ENCODE peak calls at places on chromosomes 7 and 10, in five cellular contexts. V, R, H, O and Z are unnamed samples.

GRCh38 chr7:63900394-63901203 is 98.0 kb upstream of the ZNF722 start:
- DNase-seq in R (peak), V (peak), H (peak), O (peak), Z (peak)

GRCh38 chr10:132845780-132846595 is 60.0 kb upstream of the NKX6-2 start:
- DNase-seq in R (no peak), O (no peak), V (no peak), H (no peak), Z (no peak)

GRCh38 chr10:43308986-43309385 is 42.1 kb upstream of the RASGEF1A start:
- DNase-seq in V (no peak), H (peak), R (no peak), O (no peak), Z (no peak)

GRCh38 chr7:76057103-76057812 is 9.4 kb downstream of the MDH2 start:
- DNase-seq in H (peak), R (no peak), O (no peak), V (no peak), Z (no peak)

GRCh38 chr10:118737594-118738302 is 17.0 kb downstream of the CACUL1 start:
- DNase-seq in O (no peak), V (no peak), H (no peak), R (no peak), Z (no peak)

GRCh38 chr7:404782-405488 is 114.7 kb downstream of the PDGFA start:
- DNase-seq in R (no peak), O (no peak), H (no peak), V (no peak), Z (no peak)

GRCh38 chr7:159022238-159022993 is 122.3 kb downstream of the VIPR2 start:
- DNase-seq in O (no peak), V (no peak), R (no peak), H (peak), Z (no peak)

GRCh38 chr10:88456730-88457129 is 126.4 kb downstream of the RNLS start:
- DNase-seq in H (no peak), O (no peak), V (no peak), R (no peak), Z (no peak)

GRCh38 chr7:54788664-54789063 is 29.7 kb upstream of the SEC61G start:
- DNase-seq in O (peak), R (peak), V (no peak), H (peak), Z (no peak)

GRCh38 chr7:150402671-150403321 is 23.7 kb downstream of the ZNF775 start:
- DNase-seq in V (no peak), H (peak), R (no peak), O (peak), Z (no peak)

GRCh38 chr7:63931057-63931600 is 67.5 kb upstream of the ZNF722 start:
- DNase-seq in V (no peak), O (no peak), R (no peak), H (no peak), Z (no peak)

GRCh38 chr7:15280078-15280734 is 281.6 kb downstream of the AGMO start:
- DNase-seq in O (no peak), R (no peak), V (no peak), H (no peak), Z (no peak)

GRCh38 chr7:94511763-94512162 is 2.2 kb downstream of the CASD1 start:
- DNase-seq in R (no peak), O (no peak), V (no peak), H (no peak), Z (no peak)

GRCh38 chr10:124741922-124742417 is 2.2 kb downstream of the FAM53B start:
- DNase-seq in R (peak), O (peak), V (no peak), H (no peak), Z (no peak)

GRCh38 chr10:16828114-16828568 is 10.9 kb upstream of the RSU1 start:
- DNase-seq in H (peak), O (peak), R (peak), V (peak), Z (no peak)

GRCh38 chr7:98221611-98222532 is 10.6 kb downstream of the BHLHA15 start:
- DNase-seq in H (peak), O (no peak), V (no peak), R (no peak), Z (no peak)

GRCh38 chr10:58742141-58742540 is 229.5 kb downstream of the BICC1 start:
- DNase-seq in R (no peak), O (no peak), V (no peak), H (no peak), Z (no peak)

GRCh38 chr10:90742189-90742588 is 115.7 kb downstream of the HTR7 start:
- DNase-seq in R (no peak), H (no peak), V (no peak), O (no peak), Z (no peak)

GRCh38 chr7:137254766-137255165 is 88.8 kb downstream of the PTN start:
- DNase-seq in H (no peak), R (no peak), V (no peak), O (no peak), Z (no peak)

GRCh38 chr10:14608381-14609001 is 166.2 kb downstream of the FAM107B start:
- DNase-seq in V (no peak), H (no peak), O (no peak), R (no peak), Z (peak)

GRCh38 chr7:85508642-85509429 is 322.0 kb upstream of the SEMA3D start:
- DNase-seq in R (no peak), H (no peak), V (no peak), O (no peak), Z (no peak)

GRCh38 chr7:156640949-156641485 is 443 bp downstream of the RNF32 start:
- DNase-seq in O (peak), R (peak), V (peak), H (peak), Z (no peak)

GRCh38 chr7:73742753-73743641 is 4.4 kb upstream of the ABHD11 start:
- DNase-seq in R (peak), O (peak), H (peak), V (no peak), Z (no peak)

GRCh38 chr10:120538091-120538490 is 81.1 kb downstream of the PLPP4 start:
- DNase-seq in O (no peak), H (no peak), R (no peak), V (no peak), Z (peak)

GRCh38 chr10:125116041-125116649 is 44.2 kb downstream of the CTBP2 start:
- DNase-seq in H (no peak), R (no peak), O (no peak), V (no peak), Z (no peak)

DNA sequence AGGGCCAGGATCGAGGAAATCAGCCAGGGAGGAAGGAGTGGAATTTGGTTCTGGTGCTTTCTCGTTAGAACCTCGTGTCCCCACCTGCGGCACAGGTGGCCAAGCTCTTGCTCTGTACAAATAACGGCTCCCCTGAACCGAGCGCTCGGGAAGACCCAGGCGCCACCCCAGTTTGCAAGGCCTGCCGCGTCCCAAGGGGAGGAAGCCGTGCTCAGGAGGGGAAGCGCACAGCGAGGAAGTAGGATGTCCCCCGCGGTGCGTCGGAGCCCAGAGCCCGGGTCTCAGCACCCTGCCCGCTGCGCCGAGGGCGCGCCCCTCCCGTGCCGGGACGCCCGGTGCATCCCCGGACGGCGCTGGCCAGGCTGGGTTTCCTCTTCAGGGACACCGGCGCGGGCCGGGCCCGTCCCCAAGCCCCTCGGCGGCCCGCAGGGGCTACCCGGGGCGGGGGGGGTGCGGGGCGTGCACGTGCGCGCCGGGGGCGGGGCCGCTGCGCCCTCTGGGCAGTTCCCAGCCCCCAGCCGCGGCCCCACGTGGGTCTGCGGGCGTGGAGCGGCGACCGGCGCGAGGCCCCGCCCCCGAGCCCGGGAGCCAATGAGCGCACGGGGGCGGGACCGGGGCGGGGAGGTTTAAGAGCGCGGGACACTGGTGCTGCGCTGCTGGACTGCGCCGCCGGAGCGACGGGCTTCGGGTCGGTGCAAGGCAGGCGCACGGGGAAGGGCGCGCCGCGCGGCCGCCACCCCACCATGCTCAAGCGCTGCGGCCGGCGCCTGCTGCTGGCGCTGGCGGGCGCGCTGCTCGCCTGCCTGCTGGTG is at the start of gene LFNG:
- DNase-seq in V (peak), O (peak), H (peak), R (peak), Z (peak)
- TF ChIP-seq POLR2A in V (peak), O (peak), H (peak), R (peak), Z (no peak)

GRCh38 chr10:19518109-19518508 is 298.1 kb upstream of the PLXDC2 start:
- DNase-seq in H (no peak), V (no peak), O (no peak), R (no peak), Z (no peak)
- TF ChIP-seq POLR2A in H (no peak), V (no peak), O (no peak), R (no peak), Z (no peak)

GRCh38 chr10:99297033-99297432 is 32.1 kb upstream of the CNNM1 start:
- DNase-seq in R (no peak), H (no peak), V (no peak), O (no peak), Z (peak)

GRCh38 chr10:99296605-99297004 is 32.6 kb upstream of the CNNM1 start:
- DNase-seq in V (no peak), O (no peak), H (no peak), R (no peak), Z (peak)

GRCh38 chr10:99292159-99292558 is 37.0 kb upstream of the CNNM1 start:
- DNase-seq in O (no peak), R (no peak), H (no peak), V (no peak), Z (no peak)
- TF ChIP-seq POLR2A in O (no peak), R (no peak), H (no peak), V (no peak), Z (no peak)

DNA sequence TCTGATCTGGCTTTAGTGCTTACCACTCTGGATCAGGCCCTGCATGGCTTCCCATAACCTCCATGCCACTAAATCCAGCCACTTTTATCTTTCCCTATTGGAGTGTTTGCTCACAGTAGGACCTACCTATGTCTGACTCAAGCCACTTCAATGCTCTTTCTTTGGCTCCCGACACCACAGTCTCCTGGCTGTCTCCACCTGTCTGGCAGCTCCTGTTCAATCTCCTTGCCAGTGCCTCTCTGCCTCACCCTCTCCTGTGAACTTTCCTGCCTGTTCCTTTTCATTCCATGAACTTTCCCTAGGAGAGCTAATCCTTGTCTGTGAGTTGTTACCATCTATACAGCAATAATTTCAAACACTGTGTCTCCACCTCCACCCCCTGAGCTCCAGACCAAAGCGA is 82.6 kb upstream of the UCN3 start:
- DNase-seq in O (no peak), R (no peak), H (no peak), V (no peak), Z (peak)
- TF ChIP-seq POLR2A in O (no peak), R (no peak), H (no peak), V (no peak), Z (no peak)

GRCh38 chr10:73000973-73001372 is 46.4 kb upstream of the PLA2G12B start:
- DNase-seq in O (no peak), V (no peak), H (no peak), R (no peak), Z (no peak)
- TF ChIP-seq POLR2A in O (no peak), V (no peak), H (no peak), R (no peak), Z (no peak)

GRCh38 chr7:107962817-107963216 is 40.1 kb downstream of the LAMB1 start:
- DNase-seq in O (no peak), H (no peak), R (no peak), V (no peak), Z (no peak)

GRCh38 chr7:107959527-107959898 is 43.4 kb downstream of the LAMB1 start:
- DNase-seq in O (no peak), V (no peak), H (no peak), R (no peak), Z (no peak)

GRCh38 chr7:107960306-107960705 is 42.7 kb downstream of the LAMB1 start:
- DNase-seq in R (no peak), O (no peak), H (no peak), V (no peak), Z (no peak)

GRCh38 chr7:107958764-107959526 is 44.0 kb downstream of the LAMB1 start:
- DNase-seq in R (peak), O (no peak), V (no peak), H (no peak), Z (no peak)

GRCh38 chr7:107961399-107961798 is 41.6 kb downstream of the LAMB1 start:
- DNase-seq in R (peak), H (peak), V (peak), O (peak), Z (no peak)
- TF ChIP-seq POLR2A in R (no peak), H (no peak), V (no peak), O (no peak), Z (no peak)

GRCh38 chr7:102061981-102062390 is 224.7 kb upstream of the SH2B2 start:
- DNase-seq in V (no peak), O (no peak), H (no peak), R (no peak), Z (no peak)
- TF ChIP-seq POLR2A in V (no peak), O (no peak), H (no peak), R (no peak), Z (no peak)

DNA sequence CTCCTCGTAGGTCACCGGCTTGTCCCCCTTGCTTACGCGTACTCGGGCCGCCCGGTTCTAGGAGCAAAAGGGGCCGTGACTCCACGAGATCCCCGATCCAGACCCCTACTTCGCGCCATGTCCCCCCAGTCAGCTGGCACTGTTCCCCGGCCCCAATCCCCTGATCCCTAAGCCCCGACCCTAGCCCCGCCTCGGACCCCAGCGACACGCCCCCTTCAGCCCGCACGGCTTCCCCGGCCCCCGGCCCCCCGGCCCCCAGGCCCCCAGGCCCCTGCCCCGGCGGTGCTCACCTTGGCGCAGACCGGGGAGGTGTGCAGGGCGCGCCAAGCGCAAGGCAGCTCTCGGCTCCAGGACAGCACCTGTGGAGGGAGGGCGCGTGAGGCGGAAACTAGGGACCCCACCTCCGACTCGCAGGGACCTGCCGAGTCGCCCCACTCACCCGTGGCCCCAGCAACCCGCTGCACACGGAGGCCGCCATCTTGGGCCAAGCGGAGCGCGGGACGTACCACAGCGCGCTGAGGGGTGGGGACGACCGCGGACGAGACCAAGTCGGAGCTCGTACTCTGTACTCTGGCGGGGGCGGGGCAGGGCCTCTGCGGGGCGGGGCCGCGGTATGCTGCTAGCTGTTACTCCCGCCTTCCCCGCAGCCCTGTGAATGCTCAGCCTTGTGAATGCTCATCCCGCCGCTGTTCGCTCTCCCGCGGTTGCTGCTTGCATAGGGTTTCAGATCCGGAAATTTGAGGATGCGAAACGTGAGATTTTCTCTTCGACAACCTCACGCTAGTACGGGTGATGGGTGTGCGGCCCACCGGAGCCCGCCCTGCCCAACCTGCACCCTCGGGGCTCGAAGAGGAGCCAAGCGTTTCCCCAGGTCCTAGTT is at the start of gene MRPS24:
- DNase-seq in H (peak), V (peak), O (peak), R (peak), Z (peak)
- TF ChIP-seq POLR2A in H (peak), V (peak), O (peak), R (peak), Z (no peak)

GRCh38 chr10:126904807-126905686 is at the start of gene DOCK1:
- DNase-seq in R (peak), H (peak), O (peak), V (peak), Z (no peak)
- TF ChIP-seq POLR2A in R (peak), H (peak), O (no peak), V (no peak), Z (no peak)

GRCh38 chr7:131109011-131109756 is 218.5 kb upstream of the MKLN1 start:
- DNase-seq in H (no peak), R (no peak), V (no peak), O (no peak), Z (no peak)

GRCh38 chr7:131111081-131111576 is 216.5 kb upstream of the MKLN1 start:
- DNase-seq in R (peak), V (peak), O (peak), H (no peak), Z (no peak)

GRCh38 chr7:131111792-131112191 is 215.9 kb upstream of the MKLN1 start:
- DNase-seq in O (no peak), H (no peak), R (no peak), V (no peak), Z (no peak)

GRCh38 chr7:131109757-131110293 is 217.9 kb upstream of the MKLN1 start:
- DNase-seq in H (peak), O (peak), R (peak), V (peak), Z (peak)

DNA sequence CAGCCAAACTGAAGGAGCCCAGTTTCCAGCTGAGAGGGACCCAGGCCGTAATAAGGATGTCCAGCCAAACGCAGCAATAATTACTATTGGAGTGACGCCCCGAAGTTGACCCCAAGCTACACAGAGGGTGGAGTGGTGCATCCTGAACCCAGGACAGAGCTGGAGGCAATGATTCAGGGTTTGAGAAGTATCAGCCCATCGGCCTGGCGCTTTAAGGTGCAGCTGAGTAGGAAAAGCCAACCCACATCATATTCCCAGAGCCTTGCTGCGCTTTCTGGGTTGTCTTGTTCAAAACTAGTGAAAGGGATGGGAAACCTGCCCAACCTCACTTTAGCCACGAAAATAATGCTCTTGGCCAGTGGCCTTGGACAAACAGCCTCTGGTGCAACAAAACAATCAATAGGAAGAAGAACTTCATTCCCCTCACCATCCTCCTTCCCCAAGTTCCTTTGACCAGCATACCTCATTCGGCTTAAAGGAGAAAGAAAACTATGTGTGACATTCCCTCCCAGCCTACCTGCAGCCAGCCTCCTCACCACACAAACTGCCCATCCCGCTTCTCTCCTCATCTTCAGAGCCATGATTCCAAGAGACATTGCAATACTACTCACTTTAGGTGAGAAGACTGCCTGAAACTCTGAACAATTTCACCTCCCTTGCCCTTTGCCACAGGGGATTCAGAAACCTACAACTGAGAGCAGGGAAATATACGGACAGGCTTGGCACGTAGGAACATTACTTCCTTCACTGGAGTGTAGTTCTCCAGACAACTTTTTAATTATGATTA is 217.2 kb upstream of the MKLN1 start:
- DNase-seq in R (peak), O (peak), H (peak), V (no peak), Z (no peak)
- TF ChIP-seq POLR2A in R (no peak), O (no peak), H (no peak), V (no peak), Z (no peak)